ENCODE peak calls at places on chromosome 6, in seven cellular contexts. H is iris pigment epithelial cell; U is NCI-H345; P is fibroblast of mammary gland; X is T-helper 2 cell; I is glomerular endothelial cell; G is naive thymus-derived CD8-positive, alpha-beta T cell. Z is an unnamed sample.

GRCh38 chr6:127592964-127593363 is 16.0 kb downstream of the C6orf58 start:
- DNase-seq in G (no peak), U (no peak), H (no peak), P (no peak), X (no peak), I (no peak), Z (no peak)

GRCh38 chr6:56555438-56555872 is 87.2 kb downstream of the DST start:
- DNase-seq in G (no peak), H (peak), U (peak), I (no peak), P (no peak), X (no peak), Z (no peak)

GRCh38 chr6:10633216-10633615 is 61.2 kb downstream of the C6orf52 start:
- DNase-seq in G (no peak), P (peak), H (peak), X (no peak), U (no peak), I (peak), Z (peak)

GRCh38 chr6:51541847-51542246 is 545.6 kb downstream of the PKHD1 start:
- DNase-seq in X (no peak), H (peak), I (no peak), P (peak), G (no peak), U (peak), Z (no peak)

GRCh38 chr6:21984135-21984534 is 312.7 kb downstream of the PRL start:
- DNase-seq in G (no peak), X (no peak), I (no peak), H (no peak), P (no peak), U (no peak), Z (no peak)

GRCh38 chr6:143901885-143902708 is 37.8 kb downstream of the ZC2HC1B start:
- DNase-seq in X (no peak), H (no peak), U (no peak), I (no peak), P (peak), G (no peak), Z (peak)

GRCh38 chr6:15355683-15356099 is 109.8 kb downstream of the JARID2 start:
- DNase-seq in H (peak), P (no peak), G (no peak), U (no peak), I (no peak), X (no peak), Z (no peak)

GRCh38 chr6:67141012-67141411 is 1434.0 kb upstream of the EYS start:
- DNase-seq in G (no peak), I (no peak), P (no peak), U (no peak), H (no peak), X (no peak), Z (no peak)

GRCh38 chr6:135995160-135995898 is 143.8 kb downstream of the PDE7B start:
- DNase-seq in H (peak), U (no peak), G (no peak), I (peak), P (peak), X (no peak), Z (no peak)